ENCODE peak calls at places on chromosomes 6 and 20, in four cellular contexts. V is PC-9, M is ascending aorta, R is right lobe of liver. B is an unnamed sample.

GRCh38 chr6:117226778-117227177 is 38.6 kb upstream of the VGLL2 start:
- DNase-seq in V (no peak), M (no peak), R (no peak), B (no peak)

GRCh38 chr6:56245903-56246351 is 1.5 kb downstream of the COL21A1 start:
- DNase-seq in V (no peak), M (no peak), R (no peak), B (no peak)

GRCh38 chr20:8913452-8913851 is 155.4 kb upstream of the PLCB4 start:
- DNase-seq in V (no peak), M (no peak), R (no peak), B (no peak)

GRCh38 chr6:163422574-163422973 is 8.1 kb downstream of the QKI start:
- DNase-seq in V (no peak), M (no peak), R (no peak), B (no peak)

GRCh38 chr6:10722820-10723651 is at the start of gene TMEM14C:
- DNase-seq in V (peak; percentile 85), M (peak; percentile 100), R (peak; percentile 100), B (peak; percentile 97)

GRCh38 chr6:111427341-111428116 is 55.5 kb downstream of the REV3L start:
- DNase-seq in V (peak; percentile 41), M (no peak), R (no peak), B (no peak)

GRCh38 chr6:84426002-84426705 is 198.7 kb upstream of the CEP162 start:
- DNase-seq in V (no peak), M (no peak), R (no peak), B (no peak)

GRCh38 chr6:47447726-47448125 is 29.9 kb upstream of the CD2AP start:
- DNase-seq in V (no peak), M (no peak), R (no peak), B (no peak)

GRCh38 chr6:90472716-90473115 is 114.2 kb downstream of the MAP3K7 start:
- DNase-seq in V (no peak), M (no peak), R (no peak), B (no peak)

GRCh38 chr6:142014515-142014914 is 118.2 kb upstream of the GJE1 start:
- DNase-seq in V (peak; percentile 76), M (no peak), R (no peak), B (no peak)

GRCh38 chr6:126107475-126108121 is 121.3 kb downstream of the TRMT11 start:
- DNase-seq in V (no peak), M (no peak), R (no peak), B (no peak)

GRCh38 chr6:27541212-27541931 is 68.5 kb upstream of the ZNF184 start:
- DNase-seq in V (no peak), M (no peak), R (no peak), B (no peak)

GRCh38 chr6:30169658-30170614 is 6.6 kb downstream of the TRIM15 start:
- DNase-seq in V (peak; percentile 51), M (no peak), R (no peak), B (no peak)

GRCh38 chr20:63194007-63194820 is 21.7 kb downstream of the YTHDF1 start:
- DNase-seq in V (no peak), M (no peak), R (no peak), B (no peak)

GRCh38 chr6:28336284-28337024 is 506 bp upstream of the ZSCAN31 start:
- DNase-seq in V (no peak), M (no peak), R (no peak), B (no peak)

GRCh38 chr6:118668761-118669411 is 17.5 kb upstream of the CEP85L start:
- DNase-seq in V (peak; percentile 73), M (no peak), R (no peak), B (no peak)

GRCh38 chr6:82385102-82385501 is 21.5 kb downstream of the TPBG start:
- DNase-seq in V (no peak), M (no peak), R (no peak), B (no peak)

GRCh38 chr20:17849901-17850673 is 118.5 kb downstream of the SNX5 start:
- DNase-seq in V (peak; percentile 88), M (peak; percentile 97), R (no peak), B (no peak)

GRCh38 chr6:163754866-163755265 is 340.3 kb downstream of the QKI start:
- DNase-seq in V (no peak), M (no peak), R (no peak), B (no peak)

GRCh38 chr20:62856931-62857619 is 4.5 kb downstream of the TCFL5 start:
- DNase-seq in V (peak; percentile 26), M (no peak), R (no peak), B (no peak)

GRCh38 chr6:5499644-5500306 is 238.5 kb downstream of the FARS2 start:
- DNase-seq in V (no peak), M (no peak), R (no peak), B (no peak)

GRCh38 chr20:18144541-18145099 is 7.0 kb downstream of the KAT14 start:
- DNase-seq in V (peak; percentile 94), M (no peak), R (no peak), B (no peak)

GRCh38 chr6:73339340-73339739 is 14.7 kb downstream of the DPPA5 start:
- DNase-seq in V (no peak), M (no peak), R (no peak), B (no peak)

GRCh38 chr6:80094017-80094416 is 12.5 kb upstream of the BCKDHB start:
- DNase-seq in V (no peak), M (no peak), R (no peak), B (no peak)

GRCh38 chr20:7926767-7927166 is 13.5 kb downstream of the HAO1 start:
- DNase-seq in V (no peak), M (no peak), R (no peak), B (no peak)

GRCh38 chr6:32941412-32941784 is 570 bp upstream of the HLA-DMB start:
- DNase-seq in V (no peak), M (no peak), R (no peak), B (no peak)

GRCh38 chr20:39290575-39290974 is 328.4 kb downstream of the DHX35 start:
- DNase-seq in V (no peak), M (no peak), R (no peak), B (no peak)

GRCh38 chr6:168149015-168149414 is 70.0 kb upstream of the FRMD1 start:
- DNase-seq in V (no peak), M (no peak), R (no peak), B (peak; percentile 47)

GRCh38 chr6:43076093-43076927 is at the start of gene PTK7:
- DNase-seq in V (no peak), M (no peak), R (no peak), B (peak; percentile 89)

GRCh38 chr6:167872538-167873210 is 46.0 kb downstream of the AFDN start:
- DNase-seq in V (no peak), M (no peak), R (no peak), B (no peak)

GRCh38 chr6:138724015-138724414 is 49.6 kb upstream of the CCDC28A start:
- DNase-seq in V (no peak), M (no peak), R (peak; percentile 65), B (no peak)
- TF ChIP-seq CTCF in V (no peak), M (no peak), R (no peak), B (no peak)

GRCh38 chr20:46544576-46544975 is 5.9 kb downstream of the OCSTAMP start:
- DNase-seq in V (no peak), M (no peak), R (no peak), B (no peak)

GRCh38 chr20:46543959-46544358 is 6.5 kb downstream of the OCSTAMP start:
- DNase-seq in V (no peak), M (no peak), R (no peak), B (no peak)

GRCh38 chr20:46543033-46543432 is 7.4 kb downstream of the OCSTAMP start:
- DNase-seq in V (no peak), M (no peak), R (no peak), B (no peak)

GRCh38 chr20:46541229-46541935 is 9.1 kb downstream of the OCSTAMP start:
- DNase-seq in V (no peak), M (no peak), R (no peak), B (no peak)

DNA sequence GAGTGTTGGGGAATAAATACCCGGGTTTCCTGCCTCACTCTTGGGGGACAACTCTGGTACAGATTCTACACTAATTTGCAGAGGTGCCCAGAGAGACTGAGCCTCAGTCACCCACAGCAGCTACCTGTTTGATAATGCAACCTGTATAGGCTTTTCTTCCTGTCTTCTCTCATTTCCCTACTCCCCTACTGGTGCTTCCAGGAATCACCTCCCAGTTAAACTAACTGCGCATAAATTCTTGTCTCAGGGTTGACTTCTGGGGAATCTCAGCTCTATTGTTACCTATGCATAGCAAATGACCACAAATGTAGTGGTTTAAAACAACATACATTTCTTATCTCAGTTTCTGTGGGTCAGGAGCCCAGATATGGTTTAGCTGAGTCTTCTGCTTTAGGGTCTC is 11.3 kb downstream of the OCSTAMP start:
- DNase-seq in V (no peak), M (no peak), R (no peak), B (no peak)
- TF ChIP-seq CTCF in V (no peak), M (no peak), R (no peak), B (peak; percentile 58)

GRCh38 chr6:98384334-98384733 is 450.0 kb upstream of the POU3F2 start:
- DNase-seq in V (no peak), M (no peak), R (no peak), B (no peak)
- TF ChIP-seq CTCF in V (no peak), M (no peak), R (no peak), B (no peak)

DNA sequence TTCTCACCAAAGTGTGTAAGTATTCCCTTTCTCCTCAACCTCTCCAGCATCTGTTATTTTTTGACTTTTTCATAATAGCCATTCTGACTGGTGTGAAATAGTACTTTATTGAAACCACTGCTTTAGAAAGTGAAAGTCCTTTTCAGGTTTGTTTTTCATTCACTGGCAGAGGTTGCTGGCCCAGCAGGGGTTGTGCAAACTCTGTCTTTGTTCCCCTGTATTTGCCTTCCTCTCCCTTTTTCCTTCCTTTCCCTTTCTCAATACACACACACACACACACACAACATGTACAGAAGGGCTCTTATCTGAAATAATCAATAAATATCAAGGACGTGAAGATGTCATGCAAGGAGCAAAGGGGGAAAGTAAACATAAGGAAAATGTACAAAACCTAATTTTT is 99.8 kb downstream of the LY86 start:
- DNase-seq in V (no peak), M (no peak), R (no peak), B (no peak)
- TF ChIP-seq CTCF in V (no peak), M (no peak), R (no peak), B (no peak)

GRCh38 chr6:149840345-149841075 is 23.6 kb downstream of the LRP11 start:
- DNase-seq in V (peak; percentile 78), M (peak; percentile 73), R (peak; percentile 77), B (no peak)
- TF ChIP-seq CTCF in V (peak; percentile 83), M (peak; percentile 7), R (peak; percentile 58), B (peak; percentile 53)

GRCh38 chr6:19268117-19268516 is 569.1 kb upstream of the ID4 start:
- DNase-seq in V (peak; percentile 95), M (no peak), R (no peak), B (no peak)
- TF ChIP-seq CTCF in V (no peak), M (no peak), R (no peak), B (no peak)

GRCh38 chr20:44651507-44652373 is at the start of gene ADA:
- DNase-seq in V (peak; percentile 48), M (peak; percentile 77), R (peak; percentile 79), B (no peak)
- TF ChIP-seq CTCF in V (no peak), M (no peak), R (no peak), B (peak; percentile 38)

DNA sequence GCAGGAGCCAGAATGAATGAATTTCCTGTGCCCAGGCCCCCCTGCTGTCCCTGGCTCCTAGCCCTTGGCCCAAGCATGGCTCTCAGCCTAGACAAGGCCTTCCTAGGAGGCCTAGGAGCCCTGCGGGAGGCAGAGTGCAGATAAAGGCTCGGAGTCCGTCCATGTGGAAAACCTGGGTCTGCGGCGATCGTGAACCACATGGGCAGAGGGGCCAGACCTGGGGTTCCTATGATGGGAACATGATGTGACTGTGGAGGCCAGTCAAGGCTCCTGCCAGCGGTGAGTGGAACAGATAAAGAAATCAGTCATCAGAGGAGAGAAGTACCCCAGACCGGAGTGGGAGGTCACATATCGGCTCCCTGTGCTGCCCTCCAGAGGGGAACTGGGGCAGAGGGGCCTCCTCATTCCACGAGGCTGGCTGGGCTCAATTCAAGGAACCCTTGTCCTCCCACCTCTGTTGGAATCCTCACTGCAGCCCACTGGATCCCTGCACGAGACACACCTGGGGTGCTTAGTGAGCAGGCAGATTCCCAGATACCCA is 5.8 kb upstream of the VSTM2L start:
- DNase-seq in V (no peak), M (no peak), R (no peak), B (no peak)
- TF ChIP-seq CTCF in V (no peak), M (no peak), R (no peak), B (peak; percentile 57)

B was measured in type B pancreatic cell.